ENCODE peak calls at places on chromosomes 13 and 19, in seven cellular contexts. J is neuronal stem cell, Q is H9, F is mesendoderm, G is mesenchymal stem cell, Z is IMR-90, T is H1. O is an unnamed sample.

GRCh38 chr19:48760514-48761221 is 5.3 kb downstream of the FGF21 start:
- DNase-seq in J (no peak), Q (no peak), F (no peak), G (no peak), Z (no peak), T (no peak), O (no peak)

GRCh38 chr19:2523630-2524311 is 47.8 kb downstream of the GADD45B start:
- DNase-seq in J (no peak), Q (no peak), F (peak; percentile 70), G (peak; percentile 66), Z (peak; percentile 41), T (no peak), O (peak; percentile 76)

GRCh38 chr19:13172335-13173128 is 22.3 kb downstream of the IER2 start:
- DNase-seq in J (no peak), Q (no peak), F (no peak), G (peak; percentile 91), Z (peak; percentile 83), T (no peak), O (peak; percentile 95)

GRCh38 chr19:36060430-36060829 is 5.7 kb downstream of the WDR62 start:
- DNase-seq in J (no peak), Q (peak; percentile 49), F (peak; percentile 53), G (peak; percentile 63), Z (peak; percentile 63), T (peak; percentile 51), O (peak; percentile 34)

GRCh38 chr19:45323671-45324081 is 1.0 kb upstream of the CKM start:
- DNase-seq in J (no peak), Q (peak; percentile 60), F (peak; percentile 57), G (no peak), Z (no peak), T (peak; percentile 68), O (no peak)

GRCh38 chr13:98452851-98453250 is 124.1 kb downstream of the STK24 start:
- DNase-seq in J (no peak), Q (no peak), F (no peak), G (no peak), Z (no peak), T (no peak), O (no peak)

GRCh38 chr19:33962161-33962560 is 165.5 kb downstream of the KCTD15 start:
- DNase-seq in J (no peak), Q (no peak), F (no peak), G (no peak), Z (no peak), T (no peak), O (no peak)

GRCh38 chr13:97695684-97696083 is 257.8 kb upstream of the IPO5 start:
- DNase-seq in J (no peak), Q (no peak), F (no peak), G (no peak), Z (no peak), T (no peak), O (no peak)

GRCh38 chr19:51501594-51502263 is at the start of gene SIGLEC12:
- DNase-seq in J (no peak), Q (no peak), F (no peak), G (no peak), Z (no peak), T (no peak), O (no peak)

GRCh38 chr19:43699506-43700367 is 16.1 kb upstream of the IRGC start:
- DNase-seq in J (peak; percentile 63), Q (peak; percentile 85), F (peak; percentile 75), G (no peak), Z (peak; percentile 28), T (peak; percentile 78), O (no peak)

GRCh38 chr19:708154-709141 is at the start of gene PALM:
- DNase-seq in J (peak; percentile 56), Q (peak; percentile 66), F (peak; percentile 34), G (no peak), Z (no peak), T (peak; percentile 78), O (no peak)

GRCh38 chr19:33219261-33219812 is 6.3 kb downstream of the SLC7A10 start:
- DNase-seq in J (no peak), Q (peak; percentile 63), F (peak; percentile 36), G (no peak), Z (peak; percentile 39), T (peak; percentile 78), O (no peak)

GRCh38 chr13:52868190-52868589 is 19.8 kb upstream of the PCDH8 start:
- DNase-seq in J (no peak), Q (no peak), F (no peak), G (no peak), Z (no peak), T (no peak), O (no peak)

GRCh38 chr13:94661396-94661795 is 50.9 kb downstream of the SOX21 start:
- DNase-seq in J (no peak), Q (no peak), F (no peak), G (no peak), Z (no peak), T (no peak), O (no peak)

GRCh38 chr13:52846567-52847321 is 1.7 kb downstream of the PCDH8 start:
- DNase-seq in J (peak; percentile 85), Q (peak; percentile 90), F (peak; percentile 85), G (no peak), Z (peak; percentile 2), T (peak; percentile 96), O (peak; percentile 6)

GRCh38 chr13:113748862-113749451 is 10.1 kb upstream of the TMEM255B start:
- DNase-seq in J (no peak), Q (no peak), F (no peak), G (no peak), Z (no peak), T (no peak), O (no peak)

GRCh38 chr13:98749501-98749900 is 3.0 kb downstream of the SLC15A1 start:
- DNase-seq in J (no peak), Q (no peak), F (no peak), G (no peak), Z (peak; percentile 60), T (no peak), O (no peak)

GRCh38 chr19:2129892-2130770 is 21.2 kb downstream of the AP3D1 start:
- DNase-seq in J (no peak), Q (no peak), F (no peak), G (no peak), Z (no peak), T (no peak), O (no peak)

GRCh38 chr13:113613789-113614379 is 29.3 kb downstream of the TFDP1 start:
- DNase-seq in J (no peak), Q (no peak), F (no peak), G (no peak), Z (no peak), T (no peak), O (no peak)

DNA sequence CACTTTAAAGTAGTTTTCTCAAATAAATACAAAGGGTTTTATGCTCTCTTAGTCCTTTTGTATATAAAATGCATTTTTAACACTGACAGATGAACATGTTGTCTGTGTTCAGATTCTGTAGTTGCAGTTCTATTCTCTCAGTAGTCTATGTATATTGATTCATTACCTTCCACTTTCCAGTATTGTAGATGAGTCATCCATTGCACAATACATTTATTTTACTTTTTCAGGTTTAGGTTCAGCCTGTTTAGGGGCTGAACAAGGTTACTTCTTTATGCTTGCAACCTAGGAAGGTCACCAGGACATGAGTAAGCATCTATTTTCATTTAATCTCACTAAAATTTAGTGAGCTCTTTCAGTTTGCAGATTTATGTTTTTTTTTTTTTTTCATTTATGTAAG is 173.6 kb downstream of the NALCN start:
- DNase-seq in J (no peak), Q (no peak), F (no peak), G (no peak), Z (peak; percentile 28), T (no peak), O (no peak)
- H2BK5ac ChIP-seq in J (no peak overlapping the region), Q (no peak overlapping the region), F (no peak overlapping the region), G (no peak overlapping the region), Z (no peak overlapping the region), T (no peak overlapping the region), O (no peak overlapping the region)

GRCh38 chr19:41376241-41376997 is at the start of gene TMEM91:
- DNase-seq in J (no peak), Q (peak; percentile 69), F (peak; percentile 63), G (peak; percentile 64), Z (no peak), T (peak; percentile 85), O (no peak)

GRCh38 chr19:41377977-41378707 is 1.8 kb downstream of the TMEM91 start:
- DNase-seq in J (no peak), Q (peak; percentile 73), F (peak; percentile 80), G (peak; percentile 54), Z (no peak), T (peak; percentile 68), O (no peak)

GRCh38 chr19:41373993-41374392 is 2.3 kb upstream of the TMEM91 start:
- DNase-seq in J (no peak), Q (no peak), F (no peak), G (peak; percentile 47), Z (peak; percentile 92), T (no peak), O (peak; percentile 60)

GRCh38 chr19:41371541-41371940 is 4.8 kb upstream of the TMEM91 start:
- DNase-seq in J (no peak), Q (no peak), F (no peak), G (no peak), Z (no peak), T (no peak), O (peak; percentile 74)

DNA sequence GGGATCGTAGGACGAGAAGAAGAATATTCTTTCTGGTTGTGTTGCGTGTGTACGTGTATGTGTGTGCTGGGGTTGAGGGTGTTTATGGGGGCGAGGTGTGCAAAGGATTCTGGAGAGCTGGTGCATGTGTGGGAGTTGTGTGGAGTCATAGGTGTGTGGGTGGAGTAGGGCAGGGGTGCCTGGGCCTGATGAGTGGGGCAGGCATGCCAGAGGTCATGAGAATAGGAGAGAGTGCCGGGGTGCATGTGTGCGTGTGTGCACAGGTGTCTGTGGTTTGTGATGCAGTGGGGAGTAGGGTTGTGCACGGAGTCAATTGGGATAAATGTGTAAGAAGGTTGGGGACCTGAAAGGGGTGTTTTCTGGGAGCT is 649 bp downstream of the TMEM91 start:
- DNase-seq in J (no peak), Q (no peak), F (no peak), G (no peak), Z (no peak), T (no peak), O (no peak)
- H3K4me2 ChIP-seq in J (peak overlapping the region; percentile 82), Q (peak overlapping the region; percentile 96), F (peak overlapping the region; percentile 85), G (peak overlapping the region; percentile 99), Z (peak overlapping the region; percentile 92), T (peak overlapping the region; percentile 96), O (peak overlapping the region; percentile 86)

DNA sequence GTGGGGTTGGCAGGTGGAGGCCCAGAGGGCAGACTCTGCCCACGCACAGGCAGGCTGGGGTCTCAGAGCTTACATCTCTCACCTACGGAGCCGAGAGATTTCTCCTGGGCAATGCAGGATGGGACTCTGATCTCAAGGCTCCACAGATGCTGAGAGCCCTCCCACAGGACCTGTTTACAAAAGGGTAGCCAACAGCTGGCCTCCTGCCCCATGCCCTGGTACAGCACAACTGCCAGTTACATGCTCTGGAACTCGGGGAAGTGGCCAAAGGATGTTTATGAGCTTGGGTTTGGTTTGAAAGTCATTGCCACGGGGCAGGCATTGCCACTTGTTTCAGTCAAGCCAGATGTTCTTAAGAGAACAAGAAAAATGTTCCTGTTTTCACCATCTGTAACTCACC is 3.5 kb downstream of the DHRS12 start:
- DNase-seq in J (no peak), Q (no peak), F (no peak), G (no peak), Z (no peak), T (no peak), O (no peak)
- H3K27ac ChIP-seq in J (no peak overlapping the region), Q (no peak overlapping the region), F (no peak overlapping the region), G (no peak overlapping the region), Z (no peak overlapping the region), T (no peak overlapping the region), O (no peak overlapping the region)

DNA sequence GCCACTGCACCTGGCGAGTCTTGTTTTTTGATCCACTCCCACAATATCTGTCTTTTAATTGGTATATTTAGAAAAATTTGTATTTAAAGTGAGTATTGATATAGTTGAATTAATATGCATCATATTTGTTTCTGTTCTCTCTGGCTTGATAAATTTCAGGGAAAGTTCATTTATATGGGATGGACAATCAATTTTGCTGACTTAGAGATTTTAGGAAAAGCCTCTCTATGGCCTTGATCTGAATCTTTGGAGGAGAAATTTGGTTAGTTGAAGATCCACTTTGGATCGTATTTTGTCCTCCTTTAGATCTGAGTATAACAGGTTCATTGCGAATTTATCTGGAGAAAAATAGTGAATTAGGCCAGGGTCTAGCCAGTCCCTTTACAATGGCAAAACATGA is 67.2 kb downstream of the SPRY2 start:
- DNase-seq in J (no peak), Q (no peak), F (no peak), G (no peak), Z (no peak), T (no peak), O (no peak)
- H2BK5ac ChIP-seq in J (no peak overlapping the region), Q (no peak overlapping the region), F (no peak overlapping the region), G (no peak overlapping the region), Z (no peak overlapping the region), T (no peak overlapping the region), O (no peak overlapping the region)

O was measured in trophoblast cell.